ENCODE peak calls at places on chromosomes 6 and 20, in seven cellular contexts. One of them, this sample, is unnamed. For H3K4me1, the result is how much of the 10 kb centered on the place peaks cover.

GRCh38 chr6:37549186-37549957 is 49.7 kb upstream of the CCDC167 start:
- DNase-seq in effector memory CD4-positive, alpha-beta T cell: no peak
- DNase-seq in PC-3: no peak
- DNase-seq in A549: no peak
- DNase-seq in CD8-positive, alpha-beta memory T cell: no peak
- DNase-seq in endodermal cell: no peak
- DNase-seq in CD8-positive, alpha-beta T cell: no peak
- DNase-seq in this sample: no peak

GRCh38 chr6:36949636-36950035 is 4.9 kb upstream of the PI16 start:
- DNase-seq in effector memory CD4-positive, alpha-beta T cell: no peak
- DNase-seq in PC-3: peak
- DNase-seq in A549: no peak
- DNase-seq in CD8-positive, alpha-beta memory T cell: no peak
- DNase-seq in endodermal cell: no peak
- DNase-seq in CD8-positive, alpha-beta T cell: no peak
- DNase-seq in this sample: no peak

GRCh38 chr20:46770330-46771194 is 61.1 kb downstream of the SLC2A10 start:
- DNase-seq in effector memory CD4-positive, alpha-beta T cell: no peak
- DNase-seq in PC-3: peak
- DNase-seq in A549: no peak
- DNase-seq in CD8-positive, alpha-beta memory T cell: no peak
- DNase-seq in endodermal cell: no peak
- DNase-seq in CD8-positive, alpha-beta T cell: no peak
- DNase-seq in this sample: no peak

GRCh38 chr6:85241515-85241914 is 208.4 kb upstream of the NT5E start:
- DNase-seq in effector memory CD4-positive, alpha-beta T cell: no peak
- DNase-seq in PC-3: no peak
- DNase-seq in A549: no peak
- DNase-seq in CD8-positive, alpha-beta memory T cell: no peak
- DNase-seq in endodermal cell: no peak
- DNase-seq in CD8-positive, alpha-beta T cell: no peak
- DNase-seq in this sample: no peak

GRCh38 chr20:56428881-56429280 is 16.8 kb downstream of the CASS4 start:
- DNase-seq in effector memory CD4-positive, alpha-beta T cell: no peak
- DNase-seq in PC-3: no peak
- DNase-seq in A549: no peak
- DNase-seq in CD8-positive, alpha-beta memory T cell: no peak
- DNase-seq in endodermal cell: peak
- DNase-seq in CD8-positive, alpha-beta T cell: no peak
- DNase-seq in this sample: no peak

GRCh38 chr6:106063448-106063850 is 22.7 kb upstream of the PRDM1 start:
- DNase-seq in effector memory CD4-positive, alpha-beta T cell: no peak
- DNase-seq in PC-3: peak
- DNase-seq in A549: no peak
- DNase-seq in CD8-positive, alpha-beta memory T cell: no peak
- DNase-seq in endodermal cell: no peak
- DNase-seq in CD8-positive, alpha-beta T cell: no peak
- DNase-seq in this sample: no peak

GRCh38 chr20:47957135-47957534 is 171.9 kb upstream of the SULF2 start:
- DNase-seq in effector memory CD4-positive, alpha-beta T cell: no peak
- DNase-seq in PC-3: no peak
- DNase-seq in A549: no peak
- DNase-seq in CD8-positive, alpha-beta memory T cell: no peak
- DNase-seq in endodermal cell: no peak
- DNase-seq in CD8-positive, alpha-beta T cell: no peak
- DNase-seq in this sample: no peak

GRCh38 chr20:18252597-18253451 is 35.5 kb upstream of the ZNF133 start:
- DNase-seq in effector memory CD4-positive, alpha-beta T cell: no peak
- DNase-seq in PC-3: peak
- DNase-seq in A549: peak
- DNase-seq in CD8-positive, alpha-beta memory T cell: no peak
- DNase-seq in endodermal cell: no peak
- DNase-seq in CD8-positive, alpha-beta T cell: no peak
- DNase-seq in this sample: no peak

GRCh38 chr6:162627362-162627761 is 100.2 kb downstream of the PRKN start:
- DNase-seq in effector memory CD4-positive, alpha-beta T cell: no peak
- DNase-seq in PC-3: no peak
- DNase-seq in A549: no peak
- DNase-seq in CD8-positive, alpha-beta memory T cell: no peak
- DNase-seq in endodermal cell: no peak
- DNase-seq in CD8-positive, alpha-beta T cell: no peak
- DNase-seq in this sample: no peak

GRCh38 chr20:16368645-16369292 is 204.5 kb downstream of the KIF16B start:
- DNase-seq in effector memory CD4-positive, alpha-beta T cell: no peak
- DNase-seq in PC-3: peak
- DNase-seq in A549: peak
- DNase-seq in CD8-positive, alpha-beta memory T cell: no peak
- DNase-seq in endodermal cell: no peak
- DNase-seq in CD8-positive, alpha-beta T cell: no peak
- DNase-seq in this sample: no peak

GRCh38 chr6:113693866-113694265 is 163.3 kb upstream of the MARCKS start:
- DNase-seq in effector memory CD4-positive, alpha-beta T cell: no peak
- DNase-seq in PC-3: peak
- DNase-seq in A549: peak
- DNase-seq in CD8-positive, alpha-beta memory T cell: no peak
- DNase-seq in endodermal cell: no peak
- DNase-seq in CD8-positive, alpha-beta T cell: no peak
- DNase-seq in this sample: no peak

GRCh38 chr6:133630651-133631050 is 258.3 kb upstream of the TCF21 start:
- DNase-seq in effector memory CD4-positive, alpha-beta T cell: no peak
- DNase-seq in PC-3: no peak
- DNase-seq in A549: no peak
- DNase-seq in CD8-positive, alpha-beta memory T cell: no peak
- DNase-seq in endodermal cell: no peak
- DNase-seq in CD8-positive, alpha-beta T cell: no peak
- DNase-seq in this sample: no peak

GRCh38 chr6:72952808-72953630 is 272.3 kb downstream of the KHDC1L start:
- DNase-seq in effector memory CD4-positive, alpha-beta T cell: no peak
- DNase-seq in PC-3: peak
- DNase-seq in A549: no peak
- DNase-seq in CD8-positive, alpha-beta memory T cell: no peak
- DNase-seq in endodermal cell: no peak
- DNase-seq in CD8-positive, alpha-beta T cell: no peak
- DNase-seq in this sample: no peak

GRCh38 chr20:3133156-3133555 is 26.5 kb downstream of the FASTKD5 start:
- DNase-seq in effector memory CD4-positive, alpha-beta T cell: no peak
- DNase-seq in PC-3: no peak
- DNase-seq in A549: no peak
- DNase-seq in CD8-positive, alpha-beta memory T cell: no peak
- DNase-seq in endodermal cell: no peak
- DNase-seq in CD8-positive, alpha-beta T cell: no peak
- DNase-seq in this sample: no peak

GRCh38 chr20:5570442-5570841 is 179.8 kb upstream of the SHLD1 start:
- DNase-seq in effector memory CD4-positive, alpha-beta T cell: no peak
- DNase-seq in PC-3: no peak
- DNase-seq in A549: no peak
- DNase-seq in CD8-positive, alpha-beta memory T cell: no peak
- DNase-seq in endodermal cell: no peak
- DNase-seq in CD8-positive, alpha-beta T cell: no peak
- DNase-seq in this sample: no peak

GRCh38 chr20:62831361-62831788 is 14.5 kb downstream of the COL9A3 start:
- DNase-seq in effector memory CD4-positive, alpha-beta T cell: no peak
- DNase-seq in PC-3: no peak
- DNase-seq in A549: no peak
- DNase-seq in CD8-positive, alpha-beta memory T cell: no peak
- DNase-seq in endodermal cell: peak
- DNase-seq in CD8-positive, alpha-beta T cell: no peak
- DNase-seq in this sample: no peak

GRCh38 chr6:158910484-158911075 is 89.4 kb downstream of the RSPH3 start:
- DNase-seq in effector memory CD4-positive, alpha-beta T cell: no peak
- DNase-seq in PC-3: peak
- DNase-seq in A549: no peak
- DNase-seq in CD8-positive, alpha-beta memory T cell: no peak
- DNase-seq in endodermal cell: peak
- DNase-seq in CD8-positive, alpha-beta T cell: no peak
- DNase-seq in this sample: no peak
- H3K4me3 ChIP-seq in effector memory CD4-positive, alpha-beta T cell: peak
- H3K4me3 ChIP-seq in PC-3: peak
- H3K4me3 ChIP-seq in A549: no peak
- H3K4me3 ChIP-seq in CD8-positive, alpha-beta memory T cell: peak
- H3K4me3 ChIP-seq in endodermal cell: no peak
- H3K4me3 ChIP-seq in CD8-positive, alpha-beta T cell: peak
- H3K4me3 ChIP-seq in this sample: peak

DNA sequence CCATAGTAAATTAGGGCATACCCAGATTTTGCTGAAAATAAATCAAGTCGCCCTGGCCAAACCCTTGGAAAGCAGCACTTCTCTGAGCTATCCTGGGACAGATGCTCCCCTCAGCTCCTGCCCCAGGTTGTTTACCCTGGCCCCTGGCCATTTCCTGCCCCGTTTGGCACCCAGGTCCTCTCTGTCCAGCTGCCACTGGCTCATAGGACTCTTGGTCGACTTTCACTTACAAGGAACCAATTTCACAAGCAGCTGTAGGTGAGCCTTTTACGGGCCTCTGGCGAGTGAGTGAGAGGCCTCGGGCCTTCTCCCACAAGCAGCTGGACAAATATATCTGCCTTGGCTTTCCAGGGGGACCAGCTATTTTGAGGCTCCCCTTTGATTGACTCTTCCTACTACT is 248.3 kb downstream of the HIVEP2 start:
- DNase-seq in effector memory CD4-positive, alpha-beta T cell: no peak
- DNase-seq in PC-3: peak
- DNase-seq in A549: no peak
- DNase-seq in CD8-positive, alpha-beta memory T cell: no peak
- DNase-seq in endodermal cell: no peak
- DNase-seq in CD8-positive, alpha-beta T cell: no peak
- DNase-seq in this sample: no peak
- H3K27ac ChIP-seq in effector memory CD4-positive, alpha-beta T cell: no peak
- H3K27ac ChIP-seq in PC-3: peak
- H3K27ac ChIP-seq in A549: peak
- H3K27ac ChIP-seq in CD8-positive, alpha-beta memory T cell: no peak
- H3K27ac ChIP-seq in endodermal cell: no peak
- H3K27ac ChIP-seq in CD8-positive, alpha-beta T cell: no peak
- H3K27ac ChIP-seq in this sample: no peak

GRCh38 chr20:43942661-43943285 is 28.1 kb downstream of the TOX2 start:
- DNase-seq in effector memory CD4-positive, alpha-beta T cell: peak
- DNase-seq in PC-3: peak
- DNase-seq in A549: no peak
- DNase-seq in CD8-positive, alpha-beta memory T cell: peak
- DNase-seq in endodermal cell: no peak
- DNase-seq in CD8-positive, alpha-beta T cell: no peak
- DNase-seq in this sample: peak
- H3K4me1 ChIP-seq in effector memory CD4-positive, alpha-beta T cell: under half
- H3K4me1 ChIP-seq in PC-3: half or more
- H3K4me1 ChIP-seq in A549: half or more
- H3K4me1 ChIP-seq in CD8-positive, alpha-beta memory T cell: half or more
- H3K4me1 ChIP-seq in endodermal cell: under half
- H3K4me1 ChIP-seq in CD8-positive, alpha-beta T cell: under half
- H3K4me1 ChIP-seq in this sample: half or more

DNA sequence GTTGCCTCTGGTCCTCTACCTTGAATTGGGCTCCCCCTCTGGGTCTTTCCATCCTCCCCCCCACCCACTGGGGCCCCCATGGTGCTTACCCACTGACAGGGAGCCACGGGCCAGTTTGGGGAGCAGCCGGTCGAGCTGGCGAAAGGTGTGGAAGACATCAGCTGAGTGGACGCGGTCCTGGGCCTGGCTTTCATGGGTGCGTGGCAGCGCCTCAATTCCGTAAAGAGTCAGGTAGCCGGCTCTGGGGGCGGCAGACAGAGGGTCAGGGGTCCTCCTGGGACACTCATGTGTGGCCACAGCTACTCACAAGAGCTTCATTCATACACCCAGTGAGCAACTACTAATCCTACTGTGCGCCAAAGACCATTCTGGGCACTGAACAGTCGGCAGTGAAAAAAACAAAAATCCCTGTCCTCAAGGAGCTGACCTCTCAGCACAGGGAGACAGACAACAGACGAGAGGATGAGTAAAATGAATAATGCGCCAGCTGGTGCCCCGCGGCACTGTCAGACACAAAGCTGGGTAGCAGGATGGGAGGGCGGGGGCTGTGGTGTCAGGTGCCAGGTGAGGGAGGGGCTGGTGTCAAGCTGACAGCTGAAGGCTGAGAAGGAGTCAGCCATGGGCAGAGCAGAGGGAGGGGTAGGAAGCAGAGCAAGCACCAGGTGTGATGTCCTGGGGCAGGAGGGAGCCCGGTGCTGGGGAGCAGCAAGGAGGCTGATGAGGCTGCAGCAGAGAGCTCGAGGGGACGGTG is 28.3 kb downstream of the PTGIS start:
- DNase-seq in effector memory CD4-positive, alpha-beta T cell: no peak
- DNase-seq in PC-3: no peak
- DNase-seq in A549: no peak
- DNase-seq in CD8-positive, alpha-beta memory T cell: no peak
- DNase-seq in endodermal cell: no peak
- DNase-seq in CD8-positive, alpha-beta T cell: no peak
- DNase-seq in this sample: no peak
- H3K4me3 ChIP-seq in effector memory CD4-positive, alpha-beta T cell: no peak
- H3K4me3 ChIP-seq in PC-3: no peak
- H3K4me3 ChIP-seq in A549: no peak
- H3K4me3 ChIP-seq in CD8-positive, alpha-beta memory T cell: no peak
- H3K4me3 ChIP-seq in endodermal cell: no peak
- H3K4me3 ChIP-seq in CD8-positive, alpha-beta T cell: no peak
- H3K4me3 ChIP-seq in this sample: no peak

GRCh38 chr6:144606041-144606440 is 320.9 kb downstream of the UTRN start:
- DNase-seq in effector memory CD4-positive, alpha-beta T cell: no peak
- DNase-seq in PC-3: no peak
- DNase-seq in A549: no peak
- DNase-seq in CD8-positive, alpha-beta memory T cell: no peak
- DNase-seq in endodermal cell: no peak
- DNase-seq in CD8-positive, alpha-beta T cell: no peak
- DNase-seq in this sample: no peak

GRCh38 chr6:144602523-144603180 is 317.5 kb downstream of the UTRN start:
- DNase-seq in effector memory CD4-positive, alpha-beta T cell: no peak
- DNase-seq in PC-3: no peak
- DNase-seq in A549: no peak
- DNase-seq in CD8-positive, alpha-beta memory T cell: peak
- DNase-seq in endodermal cell: no peak
- DNase-seq in CD8-positive, alpha-beta T cell: no peak
- DNase-seq in this sample: no peak

GRCh38 chr6:144599615-144600014 is 314.5 kb downstream of the UTRN start:
- DNase-seq in effector memory CD4-positive, alpha-beta T cell: no peak
- DNase-seq in PC-3: no peak
- DNase-seq in A549: no peak
- DNase-seq in CD8-positive, alpha-beta memory T cell: no peak
- DNase-seq in endodermal cell: no peak
- DNase-seq in CD8-positive, alpha-beta T cell: no peak
- DNase-seq in this sample: no peak

GRCh38 chr6:144597511-144597910 is 312.4 kb downstream of the UTRN start:
- DNase-seq in effector memory CD4-positive, alpha-beta T cell: no peak
- DNase-seq in PC-3: no peak
- DNase-seq in A549: no peak
- DNase-seq in CD8-positive, alpha-beta memory T cell: no peak
- DNase-seq in endodermal cell: no peak
- DNase-seq in CD8-positive, alpha-beta T cell: no peak
- DNase-seq in this sample: no peak

DNA sequence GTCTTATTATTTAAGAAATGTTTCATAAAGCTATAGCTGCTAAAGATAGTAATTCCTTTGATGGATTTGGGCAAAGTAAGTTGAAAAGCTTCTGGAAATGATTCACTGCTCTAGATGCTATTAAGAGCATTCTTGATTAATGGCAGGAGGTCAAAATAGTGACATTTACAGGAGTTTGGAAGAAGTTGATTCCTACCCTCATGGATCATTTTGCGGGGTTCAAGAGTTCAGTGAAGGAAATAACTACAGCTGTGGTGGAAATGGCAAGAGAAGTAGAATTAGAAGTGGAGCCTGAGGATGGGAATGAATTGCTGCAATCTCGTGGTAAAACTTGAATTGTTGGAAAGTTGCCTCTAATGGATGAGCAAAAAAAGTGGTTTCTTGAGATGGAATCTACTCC is 316.1 kb downstream of the UTRN start:
- DNase-seq in effector memory CD4-positive, alpha-beta T cell: no peak
- DNase-seq in PC-3: no peak
- DNase-seq in A549: no peak
- DNase-seq in CD8-positive, alpha-beta memory T cell: no peak
- DNase-seq in endodermal cell: no peak
- DNase-seq in CD8-positive, alpha-beta T cell: no peak
- DNase-seq in this sample: no peak
- H3K27ac ChIP-seq in effector memory CD4-positive, alpha-beta T cell: no peak
- H3K27ac ChIP-seq in PC-3: no peak
- H3K27ac ChIP-seq in A549: no peak
- H3K27ac ChIP-seq in CD8-positive, alpha-beta memory T cell: no peak
- H3K27ac ChIP-seq in endodermal cell: no peak
- H3K27ac ChIP-seq in CD8-positive, alpha-beta T cell: no peak
- H3K27ac ChIP-seq in this sample: no peak